ENCODE peak calls at places on chromosomes 7 and 10, in five cellular contexts. One of them, this sample, is unnamed.

GRCh38 chr10:104255244-104255981 is 721 bp downstream of the GSTO1 start:
- DNase-seq in suprapubic skin: no peak
- DNase-seq in stomach: no peak
- DNase-seq in ovary: no peak
- DNase-seq in K562: no peak
- DNase-seq in this sample: peak

GRCh38 chr10:90179696-90180407 is 478.5 kb downstream of the KIF20B start:
- DNase-seq in suprapubic skin: no peak
- DNase-seq in stomach: no peak
- DNase-seq in ovary: no peak
- DNase-seq in K562: no peak
- DNase-seq in this sample: no peak

GRCh38 chr10:7529638-7530037 is 118.8 kb upstream of the SFMBT2 start:
- DNase-seq in suprapubic skin: peak
- DNase-seq in stomach: no peak
- DNase-seq in ovary: peak
- DNase-seq in K562: no peak
- DNase-seq in this sample: no peak

GRCh38 chr7:143398616-143399015 is 10.0 kb downstream of the EPHA1 start:
- DNase-seq in suprapubic skin: no peak
- DNase-seq in stomach: no peak
- DNase-seq in ovary: no peak
- DNase-seq in K562: no peak
- DNase-seq in this sample: no peak

GRCh38 chr10:57014758-57015157 is 653.7 kb upstream of the ZWINT start:
- DNase-seq in suprapubic skin: no peak
- DNase-seq in stomach: no peak
- DNase-seq in ovary: no peak
- DNase-seq in K562: no peak
- DNase-seq in this sample: no peak

GRCh38 chr7:333399-333776 is 43.4 kb downstream of the FOXL3 start:
- DNase-seq in suprapubic skin: no peak
- DNase-seq in stomach: no peak
- DNase-seq in ovary: no peak
- DNase-seq in K562: no peak
- DNase-seq in this sample: peak

GRCh38 chr10:104284783-104285182 is 15.8 kb downstream of the GSTO2 start:
- DNase-seq in suprapubic skin: no peak
- DNase-seq in stomach: no peak
- DNase-seq in ovary: no peak
- DNase-seq in K562: no peak
- DNase-seq in this sample: no peak

GRCh38 chr10:43899224-43899959 is 250.7 kb upstream of the ZNF32 start:
- DNase-seq in suprapubic skin: no peak
- DNase-seq in stomach: no peak
- DNase-seq in ovary: no peak
- DNase-seq in K562: no peak
- DNase-seq in this sample: no peak

GRCh38 chr7:157550300-157551275 is 213.8 kb downstream of the DNAJB6 start:
- DNase-seq in suprapubic skin: peak
- DNase-seq in stomach: no peak
- DNase-seq in ovary: no peak
- DNase-seq in K562: no peak
- DNase-seq in this sample: no peak

GRCh38 chr10:7872041-7872442 is 53.7 kb downstream of the TAF3 start:
- DNase-seq in suprapubic skin: no peak
- DNase-seq in stomach: no peak
- DNase-seq in ovary: no peak
- DNase-seq in K562: peak
- DNase-seq in this sample: no peak

GRCh38 chr10:60883187-60883586 is 60.8 kb downstream of the RHOBTB1 start:
- DNase-seq in suprapubic skin: no peak
- DNase-seq in stomach: peak
- DNase-seq in ovary: no peak
- DNase-seq in K562: peak
- DNase-seq in this sample: peak

GRCh38 chr10:21572578-21572977 is 38.5 kb downstream of the MLLT10 start:
- DNase-seq in suprapubic skin: no peak
- DNase-seq in stomach: no peak
- DNase-seq in ovary: peak
- DNase-seq in K562: no peak
- DNase-seq in this sample: no peak

DNA sequence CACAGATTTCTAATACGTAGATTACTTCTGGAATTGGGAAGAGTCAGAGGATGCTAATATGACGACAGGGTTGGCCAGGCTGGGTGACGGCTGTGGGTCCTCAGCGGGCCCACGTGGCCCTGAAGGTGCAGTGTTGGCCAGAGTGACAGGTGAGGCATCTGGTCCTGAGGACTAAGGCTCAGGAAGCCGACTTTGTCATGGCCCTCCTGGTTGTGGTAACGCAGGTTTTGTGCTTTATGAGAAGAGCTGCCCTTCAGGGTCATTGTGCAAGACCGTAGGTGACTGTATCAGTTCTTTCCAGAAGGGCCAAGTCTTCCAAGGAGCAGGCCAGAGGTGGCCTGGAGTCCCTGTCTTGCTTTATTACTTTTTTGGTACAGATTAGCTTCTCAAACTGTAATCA is 2.5 kb downstream of the EIF3B start:
- DNase-seq in suprapubic skin: no peak
- DNase-seq in stomach: no peak
- DNase-seq in ovary: no peak
- DNase-seq in K562: peak
- DNase-seq in this sample: no peak
- H3K4me3 ChIP-seq in suprapubic skin: peak
- H3K4me3 ChIP-seq in stomach: peak
- H3K4me3 ChIP-seq in ovary: no peak
- H3K4me3 ChIP-seq in K562: no peak
- H3K4me3 ChIP-seq in this sample: no peak

GRCh38 chr10:125114761-125115391 is 45.5 kb downstream of the CTBP2 start:
- DNase-seq in suprapubic skin: no peak
- DNase-seq in stomach: no peak
- DNase-seq in ovary: peak
- DNase-seq in K562: peak
- DNase-seq in this sample: no peak

GRCh38 chr10:125115409-125115808 is 45.0 kb downstream of the CTBP2 start:
- DNase-seq in suprapubic skin: no peak
- DNase-seq in stomach: no peak
- DNase-seq in ovary: no peak
- DNase-seq in K562: no peak
- DNase-seq in this sample: no peak

GRCh38 chr10:125111350-125111749 is 49.0 kb downstream of the CTBP2 start:
- DNase-seq in suprapubic skin: no peak
- DNase-seq in stomach: no peak
- DNase-seq in ovary: no peak
- DNase-seq in K562: no peak
- DNase-seq in this sample: no peak

GRCh38 chr10:125113661-125114388 is 46.5 kb downstream of the CTBP2 start:
- DNase-seq in suprapubic skin: no peak
- DNase-seq in stomach: peak
- DNase-seq in ovary: peak
- DNase-seq in K562: no peak
- DNase-seq in this sample: no peak

DNA sequence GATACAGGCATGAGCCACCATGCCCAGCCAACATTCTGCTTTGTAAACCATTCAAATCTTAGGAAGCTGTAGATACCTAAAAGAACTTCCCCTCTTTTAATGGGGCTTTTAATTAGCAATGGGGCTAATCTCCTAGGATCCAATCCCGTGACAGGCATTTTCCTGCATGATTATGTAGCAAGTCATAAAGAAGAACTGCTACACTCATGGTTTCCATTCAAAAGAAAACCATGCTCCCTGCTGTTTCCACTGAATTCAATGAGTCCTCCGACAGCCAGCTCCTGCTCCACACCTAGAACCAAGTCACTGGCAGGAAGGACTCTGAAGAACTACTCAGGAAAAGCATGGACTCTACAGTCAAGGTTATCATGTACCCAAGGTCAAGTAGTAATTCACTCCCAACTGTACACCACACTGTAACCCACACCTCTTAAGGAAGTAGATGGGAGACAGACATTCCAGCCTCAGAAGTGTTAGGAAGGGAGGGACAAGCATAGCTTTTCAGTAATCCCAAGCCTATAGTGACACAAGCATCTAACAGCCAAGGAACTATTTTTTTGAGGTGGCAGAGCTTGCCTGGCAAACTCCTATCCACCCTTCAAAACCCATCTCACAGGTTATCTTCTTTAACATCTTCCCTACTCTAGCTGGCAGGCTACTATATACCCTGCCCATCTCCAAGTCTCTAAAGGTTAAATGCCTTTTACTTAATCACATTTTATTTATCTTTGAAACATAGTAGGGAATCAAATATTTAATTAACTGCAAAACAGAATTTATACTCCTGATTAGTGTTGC is 47.5 kb downstream of the CTBP2 start:
- DNase-seq in suprapubic skin: no peak
- DNase-seq in stomach: peak
- DNase-seq in ovary: no peak
- DNase-seq in K562: no peak
- DNase-seq in this sample: no peak
- TF ChIP-seq EP300 in suprapubic skin: no peak
- TF ChIP-seq EP300 in stomach: no peak
- TF ChIP-seq EP300 in ovary: no peak
- TF ChIP-seq EP300 in K562: no peak
- TF ChIP-seq EP300 in this sample: no peak

DNA sequence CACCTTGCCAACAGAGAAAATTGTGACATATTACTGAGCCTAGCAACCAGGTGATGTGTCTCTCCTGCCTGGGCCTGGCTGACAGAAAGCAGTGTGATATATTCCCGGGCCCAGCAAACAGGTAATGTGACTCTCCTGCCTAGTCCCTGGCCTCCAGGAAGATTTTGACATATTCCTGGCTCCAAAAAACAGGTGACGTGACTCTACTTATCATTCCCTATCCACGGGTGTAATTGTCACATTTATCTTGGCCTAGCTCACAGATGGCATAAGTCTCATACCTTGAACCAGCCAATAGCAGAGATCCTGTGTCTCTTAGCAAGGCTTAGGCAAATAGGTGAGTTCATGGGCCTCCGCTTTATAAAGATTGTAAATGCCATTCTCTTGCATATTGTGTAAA is 49.6 kb upstream of the ZNF680 start:
- DNase-seq in suprapubic skin: no peak
- DNase-seq in stomach: no peak
- DNase-seq in ovary: no peak
- DNase-seq in K562: no peak
- DNase-seq in this sample: no peak
- H3K4me3 ChIP-seq in suprapubic skin: no peak
- H3K4me3 ChIP-seq in stomach: no peak
- H3K4me3 ChIP-seq in ovary: no peak
- H3K4me3 ChIP-seq in K562: no peak
- H3K4me3 ChIP-seq in this sample: no peak

DNA sequence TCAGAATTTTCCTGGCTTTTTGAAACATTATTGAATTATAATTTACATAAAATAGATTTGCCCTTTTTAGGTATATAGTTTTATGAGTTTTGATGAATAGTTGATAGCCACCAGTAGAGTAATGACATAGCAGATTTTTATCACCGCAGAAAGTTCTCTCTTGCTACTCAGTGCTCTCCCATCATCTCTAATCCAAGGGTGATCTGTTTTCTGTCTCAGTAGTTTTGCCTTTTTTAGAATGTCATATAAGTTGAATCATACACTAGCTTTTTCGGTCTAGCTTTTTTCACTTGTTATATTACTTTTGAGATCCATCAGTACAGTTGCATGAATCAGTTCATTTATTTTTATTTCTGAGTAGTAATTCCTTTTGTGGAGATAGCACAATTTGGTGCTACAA is 17.9 kb downstream of the RSBN1L start:
- DNase-seq in suprapubic skin: no peak
- DNase-seq in stomach: no peak
- DNase-seq in ovary: no peak
- DNase-seq in K562: no peak
- DNase-seq in this sample: no peak
- TF ChIP-seq EP300 in suprapubic skin: no peak
- TF ChIP-seq EP300 in stomach: no peak
- TF ChIP-seq EP300 in ovary: no peak
- TF ChIP-seq EP300 in K562: no peak
- TF ChIP-seq EP300 in this sample: no peak

DNA sequence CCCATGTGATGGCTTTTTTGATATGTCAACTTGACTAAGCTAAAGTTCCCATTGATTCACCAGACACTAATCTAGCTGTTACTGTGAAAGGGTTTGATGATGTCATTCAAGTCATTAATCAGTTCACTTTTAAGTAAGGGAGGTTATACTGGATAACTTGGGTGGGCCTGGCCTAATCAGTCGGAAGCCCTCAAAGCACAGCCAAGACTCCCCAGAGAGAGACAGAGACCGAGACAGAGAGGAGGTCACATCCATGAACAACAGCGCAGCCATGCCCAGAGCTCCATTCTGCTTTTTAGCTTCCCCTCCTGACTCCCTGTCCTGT is 103.4 kb downstream of the TRIL start:
- DNase-seq in suprapubic skin: no peak
- DNase-seq in stomach: no peak
- DNase-seq in ovary: no peak
- DNase-seq in K562: no peak
- DNase-seq in this sample: no peak
- H3K4me3 ChIP-seq in suprapubic skin: no peak
- H3K4me3 ChIP-seq in stomach: peak
- H3K4me3 ChIP-seq in ovary: no peak
- H3K4me3 ChIP-seq in K562: no peak
- H3K4me3 ChIP-seq in this sample: no peak

GRCh38 chr7:92133737-92134270 is 473 bp downstream of the CYP51A1 start:
- DNase-seq in suprapubic skin: peak
- DNase-seq in stomach: peak
- DNase-seq in ovary: peak
- DNase-seq in K562: peak
- DNase-seq in this sample: peak

GRCh38 chr7:92135100-92135429 is 788 bp upstream of the CYP51A1 start:
- DNase-seq in suprapubic skin: no peak
- DNase-seq in stomach: peak
- DNase-seq in ovary: peak
- DNase-seq in K562: peak
- DNase-seq in this sample: peak

GRCh38 chr7:92135490-92135889 is 1.2 kb upstream of the CYP51A1 start:
- DNase-seq in suprapubic skin: no peak
- DNase-seq in stomach: no peak
- DNase-seq in ovary: no peak
- DNase-seq in K562: no peak
- DNase-seq in this sample: no peak

GRCh38 chr7:92133133-92133736 is 1.0 kb downstream of the CYP51A1 start:
- DNase-seq in suprapubic skin: no peak
- DNase-seq in stomach: no peak
- DNase-seq in ovary: no peak
- DNase-seq in K562: no peak
- DNase-seq in this sample: no peak

GRCh38 chr7:92134271-92135099 is at the start of gene CYP51A1:
- DNase-seq in suprapubic skin: peak
- DNase-seq in stomach: peak
- DNase-seq in ovary: peak
- DNase-seq in K562: peak
- DNase-seq in this sample: peak
- TF ChIP-seq EP300 in suprapubic skin: no peak
- TF ChIP-seq EP300 in stomach: peak
- TF ChIP-seq EP300 in ovary: peak
- TF ChIP-seq EP300 in K562: peak
- TF ChIP-seq EP300 in this sample: no peak

This sample was measured in transverse colon.